ENCODE peak calls at places on chromosomes 11 and 22, in nine cellular contexts. F, J, H, I, Z, K, R, X and Y are unnamed samples.

GRCh38 chr11:67516806-67517205 is 6.4 kb downstream of the CABP2 start:
- DNase-seq in F (no peak), J (no peak), H (no peak), I (no peak), Z (no peak), K (no peak), R (no peak), X (no peak), Y (no peak)

GRCh38 chr22:47176573-47177333 is 414.3 kb downstream of the TBC1D22A start:
- DNase-seq in F (no peak), J (no peak), H (no peak), I (no peak), Z (no peak), K (no peak), R (no peak), X (no peak), Y (no peak)

GRCh38 chr22:44526431-44527115 is 28.5 kb upstream of the RTL6 start:
- DNase-seq in F (no peak), J (no peak), H (no peak), I (no peak), Z (no peak), K (no peak), R (no peak), X (peak; percentile 55), Y (no peak)

GRCh38 chr11:129141748-129142475 is 50.2 kb downstream of the ARHGAP32 start:
- DNase-seq in F (no peak), J (no peak), H (peak; percentile 56), I (peak; percentile 33), Z (no peak), K (no peak), R (no peak), X (no peak), Y (no peak)

GRCh38 chr22:22593964-22594656 is 35.0 kb upstream of the PRAME start:
- DNase-seq in F (peak; percentile 73), J (peak; percentile 77), H (peak; percentile 66), I (peak; percentile 58), Z (peak; percentile 78), K (peak; percentile 75), R (peak; percentile 48), X (peak; percentile 73), Y (peak; percentile 84)

GRCh38 chr11:120858740-120859139 is 165.2 kb upstream of the TBCEL start:
- DNase-seq in F (no peak), J (peak; percentile 26), H (peak; percentile 19), I (peak; percentile 54), Z (peak; percentile 47), K (no peak), R (no peak), X (no peak), Y (no peak)

GRCh38 chr11:124402326-124402922 is 3.6 kb upstream of the OR8B3 start:
- DNase-seq in F (peak; percentile 64), J (peak; percentile 91), H (peak; percentile 95), I (peak; percentile 93), Z (peak; percentile 84), K (peak; percentile 62), R (peak; percentile 60), X (peak; percentile 64), Y (peak; percentile 65)

GRCh38 chr11:2777871-2778629 is 78.3 kb upstream of the KCNQ1OT1 start:
- DNase-seq in F (peak; percentile 64), J (no peak), H (no peak), I (no peak), Z (no peak), K (no peak), R (no peak), X (peak; percentile 66), Y (no peak)

GRCh38 chr11:83702795-83703194 is 416.6 kb upstream of the CCDC90B start:
- DNase-seq in F (no peak), J (no peak), H (no peak), I (no peak), Z (no peak), K (no peak), R (no peak), X (peak; percentile 32), Y (no peak)

GRCh38 chr11:59188954-59189353 is 17.0 kb downstream of the DTX4 start:
- DNase-seq in F (no peak), J (no peak), H (no peak), I (no peak), Z (no peak), K (no peak), R (no peak), X (no peak), Y (no peak)
- H3K4me3 ChIP-seq in F (no peak overlapping the region), J (no peak overlapping the region), H (no peak overlapping the region), I (no peak overlapping the region), Z (no peak overlapping the region), K (no peak overlapping the region), R (no peak overlapping the region), X (no peak overlapping the region), Y (no peak overlapping the region)

DNA sequence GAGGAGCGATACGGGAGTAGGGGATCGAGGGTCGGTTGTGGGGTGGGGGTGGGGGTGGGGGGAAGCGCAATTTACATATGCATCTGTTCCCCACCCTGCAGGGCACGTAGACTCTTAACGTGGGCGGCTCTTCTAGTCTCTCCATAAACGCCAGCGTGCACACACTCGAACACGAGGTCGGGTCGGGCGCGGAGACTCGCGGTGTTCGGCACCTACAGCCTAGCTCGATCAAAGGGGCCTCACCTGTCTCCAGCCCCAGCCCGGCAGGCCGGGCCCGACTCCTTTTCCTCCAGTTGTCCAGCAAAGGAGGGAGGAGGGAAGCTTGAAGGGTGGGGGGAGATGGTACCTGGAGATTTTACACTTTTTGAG is 535 bp downstream of the DCUN1D5 start:
- DNase-seq in F (peak; percentile 50), J (peak; percentile 71), H (peak; percentile 43), I (peak; percentile 83), Z (peak; percentile 59), K (peak; percentile 58), R (no peak), X (peak; percentile 61), Y (peak; percentile 72)
- TF ChIP-seq EZH2phosphoT487 in F (no peak), J (no peak), H (no peak), I (no peak), Z (no peak), K (no peak), R (no peak), X (no peak), Y (no peak)

GRCh38 chr11:3946445-3947017 is 91.1 kb downstream of the STIM1 start:
- DNase-seq in F (no peak), J (no peak), H (no peak), I (no peak), Z (no peak), K (no peak), R (no peak), X (no peak), Y (no peak)

GRCh38 chr11:3939651-3940190 is 84.3 kb downstream of the STIM1 start:
- DNase-seq in F (no peak), J (no peak), H (no peak), I (peak; percentile 68), Z (no peak), K (no peak), R (no peak), X (no peak), Y (no peak)

GRCh38 chr11:3942160-3942955 is 86.9 kb downstream of the STIM1 start:
- DNase-seq in F (no peak), J (no peak), H (no peak), I (no peak), Z (no peak), K (no peak), R (no peak), X (no peak), Y (peak; percentile 42)

GRCh38 chr11:3944198-3944597 is 88.7 kb downstream of the STIM1 start:
- DNase-seq in F (no peak), J (no peak), H (no peak), I (peak; percentile 74), Z (no peak), K (no peak), R (no peak), X (no peak), Y (no peak)

DNA sequence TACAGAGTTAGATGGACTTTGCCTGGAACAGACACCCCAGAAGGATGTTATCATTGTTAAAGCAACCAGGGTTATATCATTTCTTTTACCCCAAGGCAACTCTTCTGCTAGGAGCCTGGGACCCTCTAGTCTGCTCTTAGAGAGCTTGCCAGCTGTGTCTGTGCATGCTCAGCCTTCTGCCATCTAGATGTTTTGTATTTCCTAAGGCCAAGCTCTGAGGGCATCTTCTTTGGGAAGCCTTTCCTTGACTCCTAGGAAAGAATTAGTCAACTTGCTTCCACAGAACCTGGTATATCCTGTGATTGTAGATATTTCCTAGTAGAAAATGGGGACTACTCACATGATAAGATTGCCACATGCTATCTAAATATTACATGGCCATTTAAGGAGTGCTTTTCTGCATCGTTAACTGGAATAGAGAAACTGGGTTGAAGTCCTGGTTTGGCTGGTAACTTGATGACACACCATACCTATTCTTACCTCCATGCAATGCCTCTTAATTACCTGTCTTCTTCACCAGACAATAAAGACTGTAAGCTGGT is 87.6 kb downstream of the STIM1 start:
- DNase-seq in F (no peak), J (peak; percentile 14), H (no peak), I (peak; percentile 33), Z (no peak), K (no peak), R (no peak), X (no peak), Y (no peak)
- H3K4me3 ChIP-seq in F (no peak overlapping the region), J (no peak overlapping the region), H (no peak overlapping the region), I (no peak overlapping the region), Z (no peak overlapping the region), K (no peak overlapping the region), R (no peak overlapping the region), X (no peak overlapping the region), Y (no peak overlapping the region)

GRCh38 chr11:33668951-33669596 is 31.6 kb downstream of the C11orf91 start:
- DNase-seq in F (no peak), J (no peak), H (no peak), I (no peak), Z (no peak), K (no peak), R (no peak), X (no peak), Y (no peak)

GRCh38 chr11:33669598-33670249 is 30.9 kb downstream of the C11orf91 start:
- DNase-seq in F (no peak), J (no peak), H (no peak), I (peak; percentile 16), Z (no peak), K (no peak), R (no peak), X (no peak), Y (no peak)

GRCh38 chr11:33668468-33668825 is 32.2 kb downstream of the C11orf91 start:
- DNase-seq in F (no peak), J (no peak), H (no peak), I (no peak), Z (peak; percentile 46), K (no peak), R (no peak), X (no peak), Y (no peak)

GRCh38 chr11:33672273-33672672 is 28.4 kb downstream of the C11orf91 start:
- DNase-seq in F (no peak), J (no peak), H (no peak), I (no peak), Z (no peak), K (no peak), R (no peak), X (no peak), Y (no peak)

DNA sequence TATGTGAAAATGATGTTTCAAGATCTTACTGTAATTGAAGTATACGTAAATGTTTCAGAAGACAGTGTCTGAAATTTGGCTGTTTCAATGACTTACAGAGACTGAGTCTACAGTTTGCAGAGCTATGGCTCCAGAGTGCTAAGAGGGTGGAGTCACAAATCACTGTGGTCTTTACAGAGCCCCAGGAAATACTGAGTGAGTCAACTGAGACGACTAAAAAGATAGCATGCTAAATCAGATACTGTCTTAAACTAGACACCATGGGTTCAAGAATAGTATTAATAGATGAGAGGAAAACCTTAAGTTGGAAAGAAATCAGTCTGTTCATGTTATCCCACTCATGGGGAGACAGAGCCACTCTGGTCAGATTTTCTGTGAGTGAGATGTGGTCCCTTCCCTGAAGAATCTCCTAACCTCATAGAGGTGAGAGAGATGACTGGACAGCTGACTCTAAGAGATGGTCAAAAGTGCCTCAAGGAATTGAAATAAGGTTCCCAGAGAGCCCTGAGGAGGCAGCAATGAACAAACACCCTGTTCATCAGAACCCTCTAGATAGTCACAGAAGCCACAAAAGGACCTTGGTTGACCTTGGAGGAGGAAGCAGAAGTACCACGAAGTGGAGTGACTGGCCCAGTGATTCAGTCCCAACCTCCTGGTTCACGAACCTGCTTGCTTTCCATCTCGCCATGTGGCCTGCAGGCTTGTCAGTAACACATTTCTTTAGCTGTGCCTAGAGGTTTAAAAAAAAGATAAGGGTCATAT is 30.2 kb downstream of the C11orf91 start:
- DNase-seq in F (no peak), J (no peak), H (peak; percentile 33), I (peak; percentile 88), Z (no peak), K (no peak), R (no peak), X (no peak), Y (no peak)
- TF ChIP-seq EZH2phosphoT487 in F (no peak), J (no peak), H (no peak), I (no peak), Z (no peak), K (no peak), R (no peak), X (no peak), Y (no peak)